ENCODE peak calls at places on chromosomes 4 and X, in ten cellular contexts. K is BJ, B is fibroblast of mammary gland, E is cardiac muscle cell, X is lower lobe of right lung, N is aorta, G is uterus, W is psoas muscle, R is lower leg skin, C is endothelial cell of umbilical vein. Y is an unnamed sample.

GRCh38 chrX:37472836-37473235 is 98.6 kb upstream of the LANCL3 start:
- DNase-seq in C (no peak), N (no peak), G (no peak), B (no peak), W (no peak), X (no peak), R (no peak), E (no peak), K (no peak), Y (no peak)

GRCh38 chr4:15805583-15806517 is 27.7 kb downstream of the CD38 start:
- DNase-seq in N (no peak), E (peak), G (no peak), B (peak), C (peak), W (no peak), R (no peak), X (no peak), K (no peak), Y (no peak)

GRCh38 chr4:129282293-129282692 is 186.3 kb downstream of the C4orf33 start:
- DNase-seq in C (no peak), G (no peak), X (no peak), N (no peak), E (no peak), K (no peak), W (no peak), B (no peak), R (no peak), Y (no peak)

GRCh38 chr4:189046642-189047041 is 894.0 kb upstream of the FRG1 start:
- DNase-seq in G (no peak), K (no peak), N (no peak), C (no peak), R (no peak), W (no peak), E (no peak), B (peak), X (no peak), Y (no peak)

GRCh38 chrX:64975491-64975890 is 759 bp downstream of the ZC4H2 start:
- DNase-seq in C (peak), B (peak), E (peak), K (no peak), G (peak), R (no peak), W (peak), X (peak), N (peak), Y (peak)

GRCh38 chr4:109701566-109702399 is 1.5 kb downstream of the CASP6 start:
- DNase-seq in C (peak), N (no peak), E (peak), W (no peak), B (no peak), G (no peak), X (no peak), K (no peak), R (no peak), Y (no peak)

GRCh38 chrX:130053236-130053635 is 57.1 kb downstream of the ELF4 start:
- DNase-seq in X (no peak), W (no peak), K (no peak), C (no peak), B (no peak), N (no peak), E (no peak), G (no peak), R (no peak), Y (no peak)

GRCh38 chr4:56817840-56818491 is 3.5 kb downstream of the SPINK2 start:
- DNase-seq in W (no peak), B (no peak), K (no peak), N (no peak), C (no peak), R (no peak), X (no peak), E (no peak), G (no peak), Y (no peak)

GRCh38 chrX:46710425-46710824 is 48.5 kb downstream of the SLC9A7 start:
- DNase-seq in E (peak), G (no peak), W (no peak), B (peak), N (no peak), X (no peak), C (no peak), R (no peak), K (no peak), Y (no peak)

DNA sequence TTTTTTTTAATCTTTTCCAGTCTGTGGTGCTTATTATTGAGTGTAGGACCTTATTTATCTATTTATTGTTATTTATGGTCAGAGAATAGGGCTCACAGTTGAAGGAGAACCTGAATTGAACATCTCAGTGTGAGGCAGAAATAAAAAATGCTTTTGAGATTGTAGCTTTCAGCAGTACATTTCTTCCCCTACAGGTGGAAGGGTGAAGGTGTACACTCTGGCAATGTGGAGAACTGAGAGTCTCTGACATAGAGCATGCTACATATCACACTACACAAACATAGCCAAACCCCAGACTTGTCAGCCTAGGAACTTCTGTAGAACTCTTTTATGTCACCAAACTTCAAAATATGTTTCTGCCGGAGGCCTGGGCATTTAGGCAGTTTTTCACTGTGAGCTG is 140.2 kb downstream of the STIM2 start:
- DNase-seq in X (no peak), E (no peak), G (no peak), K (no peak), R (no peak), C (no peak), W (no peak), N (no peak), B (no peak), Y (no peak)
- H3K4me3 ChIP-seq in X (no peak), E (no peak), G (no peak), K (no peak), R (no peak), C (no peak), W (no peak), N (no peak), B (no peak), Y (no peak)

GRCh38 chrX:141375011-141375730 is 132.9 kb upstream of the SPANXC start:
- DNase-seq in R (no peak), X (no peak), C (no peak), N (no peak), W (no peak), K (no peak), E (peak), G (no peak), B (peak), Y (no peak)
- H3K4me3 ChIP-seq in R (no peak), X (no peak), C (no peak), N (no peak), W (no peak), K (no peak), E (no peak), G (no peak), B (no peak), Y (no peak)

GRCh38 chr4:137530176-137530575 is 2.1 kb downstream of the PCDH18 start:
- DNase-seq in C (no peak), X (no peak), B (peak), G (no peak), K (no peak), R (no peak), E (peak), W (no peak), N (no peak), Y (no peak)

GRCh38 chr4:137526681-137527080 is 5.6 kb downstream of the PCDH18 start:
- DNase-seq in K (no peak), G (no peak), W (no peak), X (no peak), R (no peak), N (no peak), E (no peak), B (no peak), C (no peak), Y (no peak)

GRCh38 chr4:137531121-137531520 is 1.2 kb downstream of the PCDH18 start:
- DNase-seq in G (no peak), E (peak), K (no peak), C (no peak), X (no peak), W (no peak), R (no peak), B (peak), N (no peak), Y (no peak)

GRCh38 chr4:137531951-137532868 is at the start of gene PCDH18:
- DNase-seq in K (peak), E (peak), C (peak), W (peak), X (peak), R (peak), B (peak), N (peak), G (peak), Y (no peak)

DNA sequence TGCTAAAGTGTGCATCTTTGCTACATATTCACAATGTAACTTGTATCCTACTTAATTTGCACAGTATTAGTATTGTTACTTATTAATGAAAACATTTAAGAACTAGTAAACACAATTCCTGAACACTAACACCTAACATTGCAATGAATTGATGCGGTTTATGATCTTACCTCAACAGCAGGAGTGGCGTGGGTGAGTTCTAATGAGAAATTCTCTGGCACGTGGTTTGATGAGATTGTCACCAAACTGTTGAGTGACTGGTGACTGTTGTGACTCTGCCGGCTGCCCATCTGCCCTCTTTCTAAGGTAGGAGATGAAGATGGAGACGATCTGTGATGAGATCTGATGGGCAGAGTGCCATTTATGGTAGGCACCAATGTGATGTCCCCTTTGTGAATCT is 2.9 kb downstream of the PCDH18 start:
- DNase-seq in W (no peak), X (no peak), E (no peak), B (no peak), R (no peak), G (no peak), N (no peak), K (no peak), C (no peak), Y (no peak)
- H3K4me3 ChIP-seq in W (peak), X (peak), E (no peak), B (peak), R (no peak), G (peak), N (peak), K (peak), C (no peak), Y (no peak)

GRCh38 chr4:105022811-105023667 is 123.6 kb upstream of the TET2 start:
- DNase-seq in E (peak), R (no peak), W (no peak), X (peak), C (no peak), B (peak), G (no peak), K (no peak), N (no peak), Y (no peak)
- H3K4me3 ChIP-seq in E (no peak), R (no peak), W (no peak), X (no peak), C (no peak), B (no peak), G (no peak), K (no peak), N (no peak), Y (no peak)

GRCh38 chr4:173170210-173170778 is 1.7 kb downstream of the GALNT7 start:
- DNase-seq in C (peak), W (no peak), R (no peak), E (no peak), B (peak), G (no peak), X (no peak), N (no peak), K (no peak), Y (no peak)

GRCh38 chr4:173174184-173175156 is 5.9 kb downstream of the GALNT7 start:
- DNase-seq in R (no peak), X (no peak), E (no peak), B (no peak), K (no peak), G (no peak), C (no peak), N (no peak), W (no peak), Y (no peak)

GRCh38 chr4:173171098-173171497 is 2.5 kb downstream of the GALNT7 start:
- DNase-seq in K (no peak), W (no peak), X (no peak), C (peak), B (peak), E (peak), R (no peak), N (no peak), G (no peak), Y (no peak)

GRCh38 chr4:173169428-173170209 is 1.0 kb downstream of the GALNT7 start:
- DNase-seq in X (peak), R (peak), E (peak), C (peak), B (peak), G (peak), K (no peak), W (peak), N (peak), Y (peak)

GRCh38 chr4:173171987-173172386 is 3.4 kb downstream of the GALNT7 start:
- DNase-seq in G (no peak), E (no peak), N (no peak), W (no peak), X (no peak), R (no peak), B (no peak), C (no peak), K (no peak), Y (no peak)
- H3K4me3 ChIP-seq in G (no peak), E (no peak), N (no peak), W (no peak), X (no peak), R (no peak), B (no peak), C (no peak), K (no peak), Y (no peak)

GRCh38 chr4:132669786-132670185 is 479.3 kb upstream of the PCDH10 start:
- DNase-seq in C (no peak), N (no peak), K (no peak), B (no peak), E (no peak), X (no peak), G (no peak), R (no peak), W (no peak), Y (no peak)

GRCh38 chr4:132670557-132670956 is 478.5 kb upstream of the PCDH10 start:
- DNase-seq in W (no peak), N (no peak), R (no peak), B (no peak), C (no peak), K (no peak), E (no peak), G (no peak), X (no peak), Y (no peak)
- H3K4me3 ChIP-seq in W (no peak), N (no peak), R (no peak), B (no peak), C (no peak), K (no peak), E (no peak), G (no peak), X (no peak), Y (no peak)

GRCh38 chrX:1334854-1335253 is 1.7 kb upstream of the IL3RA start:
- DNase-seq in E (no peak), X (no peak), N (no peak), G (no peak), C (no peak), R (no peak), K (no peak), W (no peak), B (no peak), Y (no peak)
- H3K4me3 ChIP-seq in E (no peak), X (no peak), N (no peak), G (no peak), C (no peak), R (no peak), K (no peak), W (no peak), B (no peak), Y (no peak)